ENCODE peak calls at places on chromosomes 4 and X, in four cellular contexts. One of them, this sample, is unnamed.

GRCh38 chrX:95291561-95291960 is 1393.1 kb upstream of the DIAPH2 start:
- DNase-seq in GM12878: no peak
- DNase-seq in HepG2: no peak
- DNase-seq in A549: no peak
- DNase-seq in this sample: no peak

GRCh38 chr4:8010618-8011017 is 71.0 kb upstream of the AFAP1 start:
- DNase-seq in GM12878: no peak
- DNase-seq in HepG2: peak
- DNase-seq in A549: no peak
- DNase-seq in this sample: no peak

GRCh38 chr4:1297456-1298325 is 8.0 kb downstream of the MAEA start:
- DNase-seq in GM12878: no peak
- DNase-seq in HepG2: no peak
- DNase-seq in A549: no peak
- DNase-seq in this sample: no peak

GRCh38 chr4:161583549-161583948 is 580.3 kb downstream of the FSTL5 start:
- DNase-seq in GM12878: no peak
- DNase-seq in HepG2: no peak
- DNase-seq in A549: no peak
- DNase-seq in this sample: no peak

GRCh38 chr4:121726642-121727268 is 30.0 kb upstream of the ANXA5 start:
- DNase-seq in GM12878: peak
- DNase-seq in HepG2: peak
- DNase-seq in A549: peak
- DNase-seq in this sample: peak

GRCh38 chr4:38132140-38132673 is 172.0 kb downstream of the PTTG2 start:
- DNase-seq in GM12878: peak
- DNase-seq in HepG2: no peak
- DNase-seq in A549: no peak
- DNase-seq in this sample: no peak

GRCh38 chrX:18895157-18895952 is 88.6 kb downstream of the PHKA2 start:
- DNase-seq in GM12878: no peak
- DNase-seq in HepG2: no peak
- DNase-seq in A549: no peak
- DNase-seq in this sample: no peak

GRCh38 chrX:3939967-3940610 is 226.6 kb upstream of the PRKX start:
- DNase-seq in GM12878: no peak
- DNase-seq in HepG2: no peak
- DNase-seq in A549: no peak
- DNase-seq in this sample: peak

GRCh38 chr4:109332926-109333464 is 30.5 kb upstream of the COL25A1 start:
- DNase-seq in GM12878: no peak
- DNase-seq in HepG2: no peak
- DNase-seq in A549: no peak
- DNase-seq in this sample: peak

GRCh38 chr4:93157984-93158383 is 670.6 kb upstream of the ATOH1 start:
- DNase-seq in GM12878: no peak
- DNase-seq in HepG2: no peak
- DNase-seq in A549: no peak
- DNase-seq in this sample: peak

GRCh38 chrX:110322603-110323002 is 4.7 kb upstream of the AMMECR1 start:
- DNase-seq in GM12878: no peak
- DNase-seq in HepG2: no peak
- DNase-seq in A549: no peak
- DNase-seq in this sample: no peak

GRCh38 chr4:173485164-173485563 is 44.9 kb downstream of the HAND2 start:
- DNase-seq in GM12878: no peak
- DNase-seq in HepG2: no peak
- DNase-seq in A549: no peak
- DNase-seq in this sample: no peak

GRCh38 chrX:134776844-134777370 is 118.6 kb upstream of the PLAC1 start:
- DNase-seq in GM12878: no peak
- DNase-seq in HepG2: no peak
- DNase-seq in A549: no peak
- DNase-seq in this sample: no peak

GRCh38 chr4:156193116-156193515 is 239.4 kb upstream of the CTSO start:
- DNase-seq in GM12878: no peak
- DNase-seq in HepG2: no peak
- DNase-seq in A549: no peak
- DNase-seq in this sample: no peak

GRCh38 chrX:151796576-151796975 is 62.0 kb downstream of the CNGA2 start:
- DNase-seq in GM12878: no peak
- DNase-seq in HepG2: no peak
- DNase-seq in A549: no peak
- DNase-seq in this sample: no peak

GRCh38 chr4:36414248-36414647 is 132.8 kb downstream of the DTHD1 start:
- DNase-seq in GM12878: no peak
- DNase-seq in HepG2: no peak
- DNase-seq in A549: no peak
- DNase-seq in this sample: peak

GRCh38 chr4:8277356-8278008 is 7.9 kb downstream of the HTRA3 start:
- DNase-seq in GM12878: no peak
- DNase-seq in HepG2: no peak
- DNase-seq in A549: no peak
- DNase-seq in this sample: no peak

GRCh38 chr4:2712261-2712842 is 43.8 kb downstream of the TNIP2 start:
- DNase-seq in GM12878: no peak
- DNase-seq in HepG2: no peak
- DNase-seq in A549: no peak
- DNase-seq in this sample: peak

GRCh38 chrX:118553042-118553714 is 57.6 kb downstream of the DOCK11 start:
- DNase-seq in GM12878: no peak
- DNase-seq in HepG2: no peak
- DNase-seq in A549: no peak
- DNase-seq in this sample: no peak

GRCh38 chr4:155799106-155799793 is 40.4 kb downstream of the GUCY1B1 start:
- DNase-seq in GM12878: no peak
- DNase-seq in HepG2: no peak
- DNase-seq in A549: no peak
- DNase-seq in this sample: no peak

GRCh38 chrX:69262036-69262905 is 97.0 kb upstream of the PJA1 start:
- DNase-seq in GM12878: no peak
- DNase-seq in HepG2: no peak
- DNase-seq in A549: no peak
- DNase-seq in this sample: no peak

GRCh38 chrX:32778965-32779364 is 432.4 kb downstream of the DMD start:
- DNase-seq in GM12878: no peak
- DNase-seq in HepG2: no peak
- DNase-seq in A549: no peak
- DNase-seq in this sample: no peak

GRCh38 chr4:74529284-74530041 is 84.5 kb downstream of the AREG start:
- DNase-seq in GM12878: no peak
- DNase-seq in HepG2: no peak
- DNase-seq in A549: no peak
- DNase-seq in this sample: no peak

GRCh38 chr4:40626183-40626990 is 3.3 kb downstream of the RBM47 start:
- DNase-seq in GM12878: no peak
- DNase-seq in HepG2: no peak
- DNase-seq in A549: no peak
- DNase-seq in this sample: no peak

GRCh38 chr4:7767526-7767925 is 172.1 kb downstream of the AFAP1 start:
- DNase-seq in GM12878: no peak
- DNase-seq in HepG2: no peak
- DNase-seq in A549: no peak
- DNase-seq in this sample: no peak

GRCh38 chr4:827209-828081 is 1.5 kb upstream of the CPLX1 start:
- DNase-seq in GM12878: no peak
- DNase-seq in HepG2: no peak
- DNase-seq in A549: no peak
- DNase-seq in this sample: no peak

GRCh38 chr4:137226900-137227299 is 305.4 kb downstream of the PCDH18 start:
- DNase-seq in GM12878: no peak
- DNase-seq in HepG2: no peak
- DNase-seq in A549: no peak
- DNase-seq in this sample: peak
- TF ChIP-seq CTCF in GM12878: no peak
- TF ChIP-seq CTCF in HepG2: no peak
- TF ChIP-seq CTCF in A549: no peak
- TF ChIP-seq CTCF in this sample: no peak

GRCh38 chr4:83644677-83645639 is 109.0 kb downstream of the GPAT3 start:
- DNase-seq in GM12878: peak
- DNase-seq in HepG2: peak
- DNase-seq in A549: peak
- DNase-seq in this sample: peak
- TF ChIP-seq MAX in GM12878: no peak
- TF ChIP-seq MAX in HepG2: no peak
- TF ChIP-seq MAX in A549: no peak
- TF ChIP-seq MAX in this sample: no peak

GRCh38 chrX:252421-253291 is 28.5 kb upstream of the PLCXD1 start:
- DNase-seq in GM12878: no peak
- DNase-seq in HepG2: no peak
- DNase-seq in A549: no peak
- DNase-seq in this sample: no peak
- TF ChIP-seq MYC in GM12878: no peak
- TF ChIP-seq MYC in HepG2: no peak
- TF ChIP-seq MYC in A549: no peak
- TF ChIP-seq MYC in this sample: no peak

GRCh38 chr4:77120888-77121508 is 36.0 kb upstream of the CCNG2 start:
- DNase-seq in GM12878: no peak
- DNase-seq in HepG2: peak
- DNase-seq in A549: no peak
- DNase-seq in this sample: peak
- TF ChIP-seq CTCF in GM12878: peak
- TF ChIP-seq CTCF in HepG2: peak
- TF ChIP-seq CTCF in A549: no peak
- TF ChIP-seq CTCF in this sample: no peak

GRCh38 chr4:20254517-20255250 is 3.0 kb downstream of the SLIT2 start:
- DNase-seq in GM12878: no peak
- DNase-seq in HepG2: no peak
- DNase-seq in A549: no peak
- DNase-seq in this sample: no peak
- TF ChIP-seq MAX in GM12878: no peak
- TF ChIP-seq MAX in HepG2: no peak
- TF ChIP-seq MAX in A549: no peak
- TF ChIP-seq MAX in this sample: no peak

This sample was measured in NB4.